ENCODE peak calls at places on chromosome 9, in six cellular contexts. Z is stimulated activated CD4-positive, alpha-beta T cell treated with anti-CD3 and anti-CD28 coated beads, Interleukin-2, amount 100 ng/mL, for 48 hours; M is amniotic stem cell; V is Calu3; H is cardiac septum; F is PC-3. B is an unnamed sample.

GRCh38 chr9:90925581-90926257 is 124.1 kb downstream of the SYK start:
- DNase-seq in Z (no peak), M (peak), V (no peak), H (no peak), F (no peak), B (no peak)

GRCh38 chr9:31671011-31671410 is 713.4 kb upstream of the ACO1 start:
- DNase-seq in Z (no peak), M (no peak), V (no peak), H (no peak), F (no peak), B (no peak)

GRCh38 chr9:98577446-98577845 is 131.3 kb downstream of the GABBR2 start:
- DNase-seq in Z (no peak), M (no peak), V (no peak), H (no peak), F (no peak), B (no peak)

GRCh38 chr9:112112519-112112918 is 62.6 kb downstream of the SUSD1 start:
- DNase-seq in Z (no peak), M (peak), V (peak), H (no peak), F (peak), B (no peak)

GRCh38 chr9:137975936-137976565 is 98.5 kb downstream of the CACNA1B start:
- DNase-seq in Z (no peak), M (no peak), V (no peak), H (peak), F (no peak), B (no peak)

GRCh38 chr9:137406876-137407589 is 15.9 kb downstream of the EXD3 start:
- DNase-seq in Z (peak), M (no peak), V (peak), H (no peak), F (peak), B (peak)

GRCh38 chr9:128027166-128027539 is 40.0 kb downstream of the NAIF1 start:
- DNase-seq in Z (peak), M (no peak), V (no peak), H (no peak), F (no peak), B (no peak)

GRCh38 chr9:15423328-15423985 is 781 bp downstream of the SNAPC3 start:
- DNase-seq in Z (peak), M (no peak), V (no peak), H (no peak), F (peak), B (no peak)

GRCh38 chr9:137694236-137694959 is 75.6 kb downstream of the EHMT1 start:
- DNase-seq in Z (no peak), M (no peak), V (no peak), H (no peak), F (no peak), B (peak)

GRCh38 chr9:108603141-108603540 is 252.6 kb downstream of the ACTL7B start:
- DNase-seq in Z (no peak), M (no peak), V (no peak), H (no peak), F (no peak), B (no peak)

GRCh38 chr9:133396952-133397351 is 20.8 kb downstream of the STKLD1 start:
- DNase-seq in Z (no peak), M (no peak), V (no peak), H (no peak), F (peak), B (no peak)

GRCh38 chr9:1709347-1709746 is 305.8 kb upstream of the SMARCA2 start:
- DNase-seq in Z (no peak), M (no peak), V (no peak), H (no peak), F (peak), B (no peak)

GRCh38 chr9:131815971-131816873 is 76.3 kb upstream of the RAPGEF1 start:
- DNase-seq in Z (no peak), M (no peak), V (no peak), H (no peak), F (peak), B (no peak)

GRCh38 chr9:114501786-114502682 is 3.2 kb downstream of the WHRN start:
- DNase-seq in Z (no peak), M (no peak), V (no peak), H (no peak), F (peak), B (no peak)

GRCh38 chr9:108478431-108478837 is 377.4 kb downstream of the ACTL7B start:
- DNase-seq in Z (no peak), M (peak), V (no peak), H (no peak), F (peak), B (no peak)

GRCh38 chr9:126617003-126617739 is 3.4 kb downstream of the LMX1B start:
- DNase-seq in Z (no peak), M (no peak), V (no peak), H (no peak), F (no peak), B (peak)

GRCh38 chr9:77912895-77913693 is 118.5 kb downstream of the GNAQ start:
- DNase-seq in Z (no peak), M (no peak), V (no peak), H (no peak), F (peak), B (no peak)

GRCh38 chr9:99588299-99588698 is 233.4 kb upstream of the NR4A3 start:
- DNase-seq in Z (no peak), M (no peak), V (no peak), H (no peak), F (no peak), B (no peak)

GRCh38 chr9:2032234-2032633 is 17.1 kb downstream of the SMARCA2 start:
- DNase-seq in Z (no peak), M (no peak), V (no peak), H (no peak), F (no peak), B (no peak)

GRCh38 chr9:115591584-115591984 is 473.6 kb upstream of the TNC start:
- DNase-seq in Z (no peak), M (peak), V (peak), H (no peak), F (peak), B (no peak)

GRCh38 chr9:14746655-14747054 is 24.1 kb upstream of the CER1 start:
- DNase-seq in Z (no peak), M (no peak), V (no peak), H (no peak), F (no peak), B (no peak)

GRCh38 chr9:131013771-131014676 is 5.0 kb downstream of the LAMC3 start:
- DNase-seq in Z (no peak), M (no peak), V (no peak), H (no peak), F (no peak), B (no peak)

GRCh38 chr9:38018964-38019602 is 49.9 kb downstream of the SHB start:
- DNase-seq in Z (no peak), M (peak), V (no peak), H (no peak), F (peak), B (no peak)

GRCh38 chr9:94839398-94839797 is 112.9 kb downstream of the AOPEP start:
- DNase-seq in Z (no peak), M (no peak), V (no peak), H (no peak), F (peak), B (no peak)

B was measured in chondrocyte.